ENCODE peak calls at places on chromosomes 2 and 18, in four cellular contexts. One of them, this sample, is unnamed.

GRCh38 chr2:196823750-196824149 is 14.6 kb upstream of the C2orf66 start:
- DNase-seq in dorsolateral prefrontal cortex: no peak
- DNase-seq in CD4-positive, alpha-beta memory T cell: no peak
- DNase-seq in iPS DF 6.9: no peak
- DNase-seq in this sample: no peak

GRCh38 chr2:11006191-11006590 is 94.5 kb downstream of the KCNF1 start:
- DNase-seq in dorsolateral prefrontal cortex: no peak
- DNase-seq in CD4-positive, alpha-beta memory T cell: no peak
- DNase-seq in iPS DF 6.9: no peak
- DNase-seq in this sample: no peak

GRCh38 chr2:216855079-216855478 is 4.8 kb downstream of the TNP1 start:
- DNase-seq in dorsolateral prefrontal cortex: no peak
- DNase-seq in CD4-positive, alpha-beta memory T cell: no peak
- DNase-seq in iPS DF 6.9: no peak
- DNase-seq in this sample: no peak

GRCh38 chr2:99066075-99066557 is 75.4 kb upstream of the C2orf15 start:
- DNase-seq in dorsolateral prefrontal cortex: no peak
- DNase-seq in CD4-positive, alpha-beta memory T cell: no peak
- DNase-seq in iPS DF 6.9: no peak
- DNase-seq in this sample: no peak

GRCh38 chr2:101402637-101403036 is 15.3 kb upstream of the CREG2 start:
- DNase-seq in dorsolateral prefrontal cortex: no peak
- DNase-seq in CD4-positive, alpha-beta memory T cell: no peak
- DNase-seq in iPS DF 6.9: no peak
- DNase-seq in this sample: no peak

GRCh38 chr2:110095994-110096633 is 19.5 kb downstream of the MALL start:
- DNase-seq in dorsolateral prefrontal cortex: no peak
- DNase-seq in CD4-positive, alpha-beta memory T cell: no peak
- DNase-seq in iPS DF 6.9: no peak
- DNase-seq in this sample: no peak

GRCh38 chr2:67823726-67824125 is 239.1 kb downstream of the C1D start:
- DNase-seq in dorsolateral prefrontal cortex: no peak
- DNase-seq in CD4-positive, alpha-beta memory T cell: no peak
- DNase-seq in iPS DF 6.9: no peak
- DNase-seq in this sample: no peak

GRCh38 chr2:231348173-231348572 is 47.3 kb upstream of the B3GNT7 start:
- DNase-seq in dorsolateral prefrontal cortex: no peak
- DNase-seq in CD4-positive, alpha-beta memory T cell: no peak
- DNase-seq in iPS DF 6.9: no peak
- DNase-seq in this sample: no peak

GRCh38 chr2:10900216-10901109 is 11.3 kb upstream of the KCNF1 start:
- DNase-seq in dorsolateral prefrontal cortex: no peak
- DNase-seq in CD4-positive, alpha-beta memory T cell: no peak
- DNase-seq in iPS DF 6.9: no peak
- DNase-seq in this sample: no peak

GRCh38 chr2:102033028-102033749 is 41.4 kb downstream of the IL1R2 start:
- DNase-seq in dorsolateral prefrontal cortex: no peak
- DNase-seq in CD4-positive, alpha-beta memory T cell: no peak
- DNase-seq in iPS DF 6.9: no peak
- DNase-seq in this sample: no peak

GRCh38 chr2:106115250-106115649 is 78.9 kb downstream of the UXS1 start:
- DNase-seq in dorsolateral prefrontal cortex: no peak
- DNase-seq in CD4-positive, alpha-beta memory T cell: no peak
- DNase-seq in iPS DF 6.9: no peak
- DNase-seq in this sample: no peak

GRCh38 chr2:207434288-207434687 is 95.5 kb upstream of the CREB1 start:
- DNase-seq in dorsolateral prefrontal cortex: no peak
- DNase-seq in CD4-positive, alpha-beta memory T cell: no peak
- DNase-seq in iPS DF 6.9: no peak
- DNase-seq in this sample: no peak

GRCh38 chr18:27549335-27550039 is 364.4 kb upstream of the CHST9 start:
- DNase-seq in dorsolateral prefrontal cortex: no peak
- DNase-seq in CD4-positive, alpha-beta memory T cell: no peak
- DNase-seq in iPS DF 6.9: no peak
- DNase-seq in this sample: no peak

GRCh38 chr18:50527636-50528307 is 32.1 kb upstream of the MAPK4 start:
- DNase-seq in dorsolateral prefrontal cortex: no peak
- DNase-seq in CD4-positive, alpha-beta memory T cell: no peak
- DNase-seq in iPS DF 6.9: no peak
- DNase-seq in this sample: no peak

GRCh38 chr2:75792146-75792545 is 81.4 kb upstream of the GCFC2 start:
- DNase-seq in dorsolateral prefrontal cortex: no peak
- DNase-seq in CD4-positive, alpha-beta memory T cell: no peak
- DNase-seq in iPS DF 6.9: no peak
- DNase-seq in this sample: no peak

GRCh38 chr18:27772081-27772480 is 404.8 kb downstream of the CDH2 start:
- DNase-seq in dorsolateral prefrontal cortex: no peak
- DNase-seq in CD4-positive, alpha-beta memory T cell: no peak
- DNase-seq in iPS DF 6.9: no peak
- DNase-seq in this sample: no peak

GRCh38 chr2:9287400-9288059 is 80.9 kb downstream of the ASAP2 start:
- DNase-seq in dorsolateral prefrontal cortex: no peak
- DNase-seq in CD4-positive, alpha-beta memory T cell: no peak
- DNase-seq in iPS DF 6.9: no peak
- DNase-seq in this sample: no peak

GRCh38 chr2:44745922-44746321 is 195.6 kb upstream of the SIX3 start:
- DNase-seq in dorsolateral prefrontal cortex: no peak
- DNase-seq in CD4-positive, alpha-beta memory T cell: no peak
- DNase-seq in iPS DF 6.9: no peak
- DNase-seq in this sample: no peak

GRCh38 chr2:69380072-69380917 is 6.7 kb downstream of the GFPT1 start:
- DNase-seq in dorsolateral prefrontal cortex: no peak
- DNase-seq in CD4-positive, alpha-beta memory T cell: no peak
- DNase-seq in iPS DF 6.9: no peak
- DNase-seq in this sample: no peak

GRCh38 chr2:43363086-43363485 is 136.7 kb upstream of the ZFP36L2 start:
- DNase-seq in dorsolateral prefrontal cortex: no peak
- DNase-seq in CD4-positive, alpha-beta memory T cell: no peak
- DNase-seq in iPS DF 6.9: no peak
- DNase-seq in this sample: no peak

GRCh38 chr2:70202236-70202806 is 11.5 kb upstream of the C2orf42 start:
- DNase-seq in dorsolateral prefrontal cortex: no peak
- DNase-seq in CD4-positive, alpha-beta memory T cell: no peak
- DNase-seq in iPS DF 6.9: no peak
- DNase-seq in this sample: no peak

GRCh38 chr18:78666666-78667335 is 312.8 kb upstream of the SALL3 start:
- DNase-seq in dorsolateral prefrontal cortex: peak
- DNase-seq in CD4-positive, alpha-beta memory T cell: no peak
- DNase-seq in iPS DF 6.9: no peak
- DNase-seq in this sample: no peak

GRCh38 chr2:199933466-199933865 is 21.8 kb downstream of the TYW5 start:
- DNase-seq in dorsolateral prefrontal cortex: no peak
- DNase-seq in CD4-positive, alpha-beta memory T cell: no peak
- DNase-seq in iPS DF 6.9: no peak
- DNase-seq in this sample: no peak

GRCh38 chr18:77119851-77120491 is 12.6 kb downstream of the MBP start:
- DNase-seq in dorsolateral prefrontal cortex: no peak
- DNase-seq in CD4-positive, alpha-beta memory T cell: no peak
- DNase-seq in iPS DF 6.9: no peak
- DNase-seq in this sample: no peak

GRCh38 chr18:79625195-79625923 is 54.2 kb upstream of the CTDP1 start:
- DNase-seq in dorsolateral prefrontal cortex: no peak
- DNase-seq in CD4-positive, alpha-beta memory T cell: no peak
- DNase-seq in iPS DF 6.9: no peak
- DNase-seq in this sample: no peak

GRCh38 chr2:11764359-11764758 is 17.9 kb downstream of the LPIN1 start:
- DNase-seq in dorsolateral prefrontal cortex: no peak
- DNase-seq in CD4-positive, alpha-beta memory T cell: no peak
- DNase-seq in iPS DF 6.9: no peak
- DNase-seq in this sample: no peak

GRCh38 chr2:205716126-205716525 is 33.8 kb downstream of the NRP2 start:
- DNase-seq in dorsolateral prefrontal cortex: no peak
- DNase-seq in CD4-positive, alpha-beta memory T cell: no peak
- DNase-seq in iPS DF 6.9: no peak
- DNase-seq in this sample: no peak

GRCh38 chr18:3486514-3486913 is 36.5 kb downstream of the TGIF1 start:
- DNase-seq in dorsolateral prefrontal cortex: no peak
- DNase-seq in CD4-positive, alpha-beta memory T cell: no peak
- DNase-seq in iPS DF 6.9: no peak
- DNase-seq in this sample: no peak

GRCh38 chr2:72037322-72037721 is 110.3 kb downstream of the CYP26B1 start:
- DNase-seq in dorsolateral prefrontal cortex: no peak
- DNase-seq in CD4-positive, alpha-beta memory T cell: no peak
- DNase-seq in iPS DF 6.9: no peak
- DNase-seq in this sample: no peak

GRCh38 chr2:230137902-230138539 is 69.3 kb upstream of the SLC16A14 start:
- DNase-seq in dorsolateral prefrontal cortex: no peak
- DNase-seq in CD4-positive, alpha-beta memory T cell: no peak
- DNase-seq in iPS DF 6.9: no peak
- DNase-seq in this sample: no peak

GRCh38 chr2:120938132-120938771 is 202.6 kb downstream of the GLI2 start:
- DNase-seq in dorsolateral prefrontal cortex: no peak
- DNase-seq in CD4-positive, alpha-beta memory T cell: no peak
- DNase-seq in iPS DF 6.9: no peak
- DNase-seq in this sample: no peak

GRCh38 chr2:85326406-85326945 is 1.3 kb downstream of the TGOLN2 start:
- DNase-seq in dorsolateral prefrontal cortex: no peak
- DNase-seq in CD4-positive, alpha-beta memory T cell: peak
- DNase-seq in iPS DF 6.9: no peak
- DNase-seq in this sample: no peak

GRCh38 chr2:54040685-54041084 is 69.9 kb upstream of the PSME4 start:
- DNase-seq in dorsolateral prefrontal cortex: no peak
- DNase-seq in CD4-positive, alpha-beta memory T cell: no peak
- DNase-seq in iPS DF 6.9: no peak
- DNase-seq in this sample: no peak

GRCh38 chr2:54042341-54042740 is 71.5 kb upstream of the PSME4 start:
- DNase-seq in dorsolateral prefrontal cortex: no peak
- DNase-seq in CD4-positive, alpha-beta memory T cell: no peak
- DNase-seq in iPS DF 6.9: no peak
- DNase-seq in this sample: no peak

GRCh38 chr2:54038835-54039234 is 68.0 kb upstream of the PSME4 start:
- DNase-seq in dorsolateral prefrontal cortex: no peak
- DNase-seq in CD4-positive, alpha-beta memory T cell: no peak
- DNase-seq in iPS DF 6.9: no peak
- DNase-seq in this sample: no peak

GRCh38 chr2:54041135-54041534 is 70.3 kb upstream of the PSME4 start:
- DNase-seq in dorsolateral prefrontal cortex: no peak
- DNase-seq in CD4-positive, alpha-beta memory T cell: peak
- DNase-seq in iPS DF 6.9: no peak
- DNase-seq in this sample: no peak

GRCh38 chr2:54040250-54040649 is 69.5 kb upstream of the PSME4 start:
- DNase-seq in dorsolateral prefrontal cortex: no peak
- DNase-seq in CD4-positive, alpha-beta memory T cell: no peak
- DNase-seq in iPS DF 6.9: no peak
- DNase-seq in this sample: no peak
- H3K27ac ChIP-seq in dorsolateral prefrontal cortex: peak
- H3K27ac ChIP-seq in CD4-positive, alpha-beta memory T cell: no peak
- H3K27ac ChIP-seq in iPS DF 6.9: no peak
- H3K27ac ChIP-seq in this sample: no peak

GRCh38 chr2:112230371-112230770 is 24.5 kb downstream of the ZC3H8 start:
- DNase-seq in dorsolateral prefrontal cortex: no peak
- DNase-seq in CD4-positive, alpha-beta memory T cell: no peak
- DNase-seq in iPS DF 6.9: no peak
- DNase-seq in this sample: no peak
- H3K27ac ChIP-seq in dorsolateral prefrontal cortex: no peak
- H3K27ac ChIP-seq in CD4-positive, alpha-beta memory T cell: no peak
- H3K27ac ChIP-seq in iPS DF 6.9: no peak
- H3K27ac ChIP-seq in this sample: no peak

DNA sequence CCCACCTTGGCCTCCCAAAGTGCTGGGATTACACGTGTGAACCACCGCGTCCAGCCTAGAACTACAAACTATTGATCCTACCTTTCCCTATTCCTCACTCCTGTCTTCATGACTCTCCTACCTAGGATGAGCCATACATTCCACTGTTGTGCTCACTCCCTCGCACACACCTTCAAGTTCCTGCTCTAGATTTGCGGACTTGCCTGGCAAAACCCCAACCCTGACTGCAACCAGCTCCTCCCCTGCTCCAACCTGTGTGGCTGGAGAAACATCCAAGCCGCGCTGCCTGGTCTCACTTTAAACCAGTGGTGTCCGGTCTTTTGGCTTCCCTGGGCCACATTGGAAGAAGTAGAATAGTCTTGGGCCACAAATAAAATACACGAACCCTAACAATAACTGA is 5.0 kb upstream of the DNPEP start:
- DNase-seq in dorsolateral prefrontal cortex: no peak
- DNase-seq in CD4-positive, alpha-beta memory T cell: no peak
- DNase-seq in iPS DF 6.9: no peak
- DNase-seq in this sample: no peak
- H3K27ac ChIP-seq in dorsolateral prefrontal cortex: no peak
- H3K27ac ChIP-seq in CD4-positive, alpha-beta memory T cell: no peak
- H3K27ac ChIP-seq in iPS DF 6.9: no peak
- H3K27ac ChIP-seq in this sample: no peak

DNA sequence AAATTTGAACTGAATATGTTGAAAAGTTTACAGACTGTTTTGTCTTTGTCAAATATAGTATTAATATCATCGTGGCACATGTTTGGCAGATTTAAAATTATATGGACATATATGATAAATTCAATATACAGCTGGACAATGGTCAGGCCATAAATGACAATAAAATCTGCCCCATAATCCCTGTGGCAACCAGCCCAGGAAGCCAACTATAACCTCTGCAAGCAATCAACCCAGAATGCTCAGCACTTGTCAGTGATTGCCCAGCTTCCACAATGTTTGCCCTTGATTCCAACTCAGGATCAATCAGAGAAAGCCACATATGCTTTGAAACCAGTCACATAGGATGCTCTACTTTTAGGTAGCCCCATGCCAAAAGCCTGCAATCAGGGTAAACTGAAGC is 671.9 kb downstream of the SUCLG1 start:
- DNase-seq in dorsolateral prefrontal cortex: no peak
- DNase-seq in CD4-positive, alpha-beta memory T cell: no peak
- DNase-seq in iPS DF 6.9: no peak
- DNase-seq in this sample: no peak
- H3K27ac ChIP-seq in dorsolateral prefrontal cortex: no peak
- H3K27ac ChIP-seq in CD4-positive, alpha-beta memory T cell: no peak
- H3K27ac ChIP-seq in iPS DF 6.9: no peak
- H3K27ac ChIP-seq in this sample: no peak

GRCh38 chr2:165064743-165065142 is 109.4 kb upstream of the SLC38A11 start:
- DNase-seq in dorsolateral prefrontal cortex: no peak
- DNase-seq in CD4-positive, alpha-beta memory T cell: no peak
- DNase-seq in iPS DF 6.9: no peak
- DNase-seq in this sample: no peak

GRCh38 chr2:165074323-165074722 is 119.0 kb upstream of the SLC38A11 start:
- DNase-seq in dorsolateral prefrontal cortex: no peak
- DNase-seq in CD4-positive, alpha-beta memory T cell: no peak
- DNase-seq in iPS DF 6.9: no peak
- DNase-seq in this sample: no peak

GRCh38 chr2:165067958-165068612 is 112.8 kb upstream of the SLC38A11 start:
- DNase-seq in dorsolateral prefrontal cortex: peak
- DNase-seq in CD4-positive, alpha-beta memory T cell: no peak
- DNase-seq in iPS DF 6.9: peak
- DNase-seq in this sample: peak

GRCh38 chr2:165070089-165070488 is 114.8 kb upstream of the SLC38A11 start:
- DNase-seq in dorsolateral prefrontal cortex: no peak
- DNase-seq in CD4-positive, alpha-beta memory T cell: no peak
- DNase-seq in iPS DF 6.9: no peak
- DNase-seq in this sample: no peak

DNA sequence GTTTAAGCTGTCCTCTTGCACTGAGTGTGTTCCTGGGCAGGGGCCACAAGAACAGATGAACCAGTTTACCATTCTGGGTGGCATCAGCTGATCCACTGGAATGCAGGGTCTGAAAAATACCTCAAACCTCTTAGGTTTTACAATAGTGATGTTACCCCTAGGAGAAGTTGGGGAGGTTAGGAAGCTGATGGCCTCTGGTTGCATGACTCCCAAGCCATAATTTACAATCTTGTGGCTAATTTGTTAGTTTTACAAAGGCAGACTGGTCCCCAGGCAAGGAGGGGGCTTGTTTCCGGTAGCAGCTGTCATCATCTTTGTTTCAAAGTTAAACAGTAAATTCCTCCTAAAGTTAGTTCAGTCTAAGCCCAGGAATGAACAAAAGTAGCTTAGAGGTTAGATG is 113.8 kb upstream of the SLC38A11 start:
- DNase-seq in dorsolateral prefrontal cortex: no peak
- DNase-seq in CD4-positive, alpha-beta memory T cell: no peak
- DNase-seq in iPS DF 6.9: no peak
- DNase-seq in this sample: no peak
- H3K27ac ChIP-seq in dorsolateral prefrontal cortex: no peak
- H3K27ac ChIP-seq in CD4-positive, alpha-beta memory T cell: no peak
- H3K27ac ChIP-seq in iPS DF 6.9: no peak
- H3K27ac ChIP-seq in this sample: no peak

This sample was measured in caudate nucleus.